ENCODE peak calls at places on chromosomes 11 and 22, in ten cellular contexts. Q is M059J; C is activated T-cell treated with anti-CD3 and anti-CD28 coated beads, Interleukin-2, amount 50 U/mL, for 4 hours; I is endodermal cell; D is MV-4-11; W is NCI-H1092 treated with DMSO at 0.1 percent for 48 hours; E is EH; Z is AG04450; A is RCC 7860; B is hypothalamus. M is an unnamed sample.

GRCh38 chr22:29623553-29624169 is 20.2 kb downstream of the NF2 start:
- DNase-seq in Q (no peak), C (no peak), I (no peak), D (peak; percentile 22), W (no peak), E (peak; percentile 16), Z (no peak), A (no peak), B (no peak), M (no peak)

GRCh38 chr11:115244758-115245157 is 259.5 kb downstream of the CADM1 start:
- DNase-seq in Q (no peak), C (no peak), I (no peak), D (no peak), W (peak; percentile 92), E (no peak), Z (no peak), A (no peak), B (peak; percentile 56), M (no peak)

GRCh38 chr22:46777609-46777970 is 15.1 kb downstream of the TBC1D22A start:
- DNase-seq in Q (no peak), C (peak; percentile 33), I (no peak), D (peak; percentile 59), W (no peak), E (no peak), Z (no peak), A (no peak), B (peak; percentile 38), M (peak; percentile 39)

GRCh38 chr11:45606514-45607024 is 58.9 kb downstream of the CHST1 start:
- DNase-seq in Q (no peak), C (no peak), I (peak; percentile 88), D (no peak), W (peak; percentile 25), E (no peak), Z (no peak), A (no peak), B (peak; percentile 19), M (no peak)

GRCh38 chr11:33982661-33983060 is 68.9 kb upstream of the CAPRIN1 start:
- DNase-seq in Q (no peak), C (no peak), I (no peak), D (peak; percentile 7), W (no peak), E (no peak), Z (no peak), A (no peak), B (no peak), M (no peak)

GRCh38 chr11:105621985-105622384 is 12.1 kb downstream of the GRIA4 start:
- DNase-seq in Q (no peak), C (no peak), I (no peak), D (no peak), W (no peak), E (no peak), Z (no peak), A (no peak), B (no peak), M (no peak)

GRCh38 chr22:19767427-19768380 is 7.1 kb downstream of the TBX1 start:
- DNase-seq in Q (no peak), C (no peak), I (peak; percentile 72), D (no peak), W (no peak), E (no peak), Z (no peak), A (no peak), B (no peak), M (no peak)

GRCh38 chr11:1570896-1571759 is 943 bp downstream of the DUSP8 start:
- DNase-seq in Q (no peak), C (peak; percentile 32), I (peak; percentile 83), D (no peak), W (no peak), E (peak; percentile 51), Z (no peak), A (no peak), B (peak; percentile 39), M (no peak)

GRCh38 chr11:110173775-110174644 is 80.8 kb downstream of the ZC3H12C start:
- DNase-seq in Q (peak; percentile 69), C (peak; percentile 48), I (peak; percentile 92), D (no peak), W (peak; percentile 33), E (peak; percentile 58), Z (no peak), A (peak; percentile 38), B (peak; percentile 44), M (no peak)

GRCh38 chr22:48396785-48397530 is 1430.7 kb downstream of the BRD1 start:
- DNase-seq in Q (peak; percentile 3), C (no peak), I (no peak), D (no peak), W (no peak), E (no peak), Z (no peak), A (no peak), B (no peak), M (no peak)

GRCh38 chr11:15816270-15816871 is 540.0 kb downstream of the SOX6 start:
- DNase-seq in Q (peak; percentile 24), C (no peak), I (no peak), D (peak; percentile 86), W (no peak), E (peak; percentile 73), Z (peak; percentile 72), A (no peak), B (no peak), M (no peak)

GRCh38 chr11:76702378-76703128 is 32.0 kb upstream of the LRRC32 start:
- DNase-seq in Q (peak; percentile 21), C (no peak), I (no peak), D (no peak), W (no peak), E (peak; percentile 13), Z (no peak), A (no peak), B (no peak), M (no peak)

GRCh38 chr11:86692317-86692716 is 19.9 kb upstream of the ME3 start:
- DNase-seq in Q (peak; percentile 66), C (no peak), I (no peak), D (no peak), W (no peak), E (peak; percentile 66), Z (no peak), A (peak; percentile 27), B (no peak), M (no peak)

GRCh38 chr11:57116654-57117053 is 65.1 kb upstream of the LRRC55 start:
- DNase-seq in Q (peak; percentile 53), C (no peak), I (peak; percentile 77), D (peak; percentile 52), W (peak; percentile 60), E (peak; percentile 71), Z (peak; percentile 18), A (peak; percentile 31), B (peak; percentile 4), M (peak; percentile 4)

GRCh38 chr11:1505480-1505879 is 18.9 kb upstream of the MOB2 start:
- DNase-seq in Q (no peak), C (no peak), I (peak; percentile 71), D (no peak), W (no peak), E (no peak), Z (no peak), A (no peak), B (no peak), M (no peak)